ENCODE peak calls at places on chromosomes 7 and 10, in seven cellular contexts. I, K, L, N, Y, X and D are unnamed samples.
A peak's percentile ranks its signal among the peaks of the same experiment; 100 is the strongest.

GRCh38 chr7:157432541-157432956 is 95.7 kb downstream of the DNAJB6 start:
- DNase-seq in K (peak; percentile 95), I (peak; percentile 44), Y (no peak), L (peak; percentile 55), X (peak; percentile 53), N (peak; percentile 78), D (peak; percentile 31)

GRCh38 chr7:78139335-78139734 is 340.8 kb downstream of the PHTF2 start:
- DNase-seq in Y (no peak), L (peak; percentile 6), I (peak; percentile 25), K (no peak), N (no peak), X (no peak), D (peak; percentile 75)

GRCh38 chr10:80408198-80409085 is at the start of gene PRXL2A:
- DNase-seq in N (peak; percentile 92), Y (peak; percentile 78), I (peak; percentile 42), K (peak; percentile 93), X (peak; percentile 84), L (peak; percentile 21), D (no peak)

GRCh38 chr10:116752563-116752962 is 10.2 kb upstream of the HSPA12A start:
- DNase-seq in I (no peak), X (no peak), K (no peak), L (no peak), N (no peak), Y (no peak), D (no peak)

GRCh38 chr10:105138287-105138854 is 497.3 kb downstream of the SORCS3 start:
- DNase-seq in X (no peak), N (no peak), I (no peak), Y (no peak), K (no peak), L (no peak), D (no peak)

GRCh38 chr10:121437596-121437995 is 160.6 kb downstream of the FGFR2 start:
- DNase-seq in I (no peak), L (no peak), N (no peak), X (no peak), K (peak; percentile 13), Y (no peak), D (no peak)

GRCh38 chr7:131529617-131530016 is 26.8 kb downstream of the PODXL start:
- DNase-seq in X (no peak), K (no peak), L (no peak), I (no peak), N (no peak), Y (no peak), D (no peak)

GRCh38 chr7:102009628-102010027 is 192.2 kb downstream of the CUX1 start:
- DNase-seq in Y (no peak), L (peak; percentile 50), N (no peak), K (no peak), I (peak; percentile 8), X (no peak), D (peak; percentile 25)

GRCh38 chr7:101308245-101309085 is 13.1 kb downstream of the IFT22 start:
- DNase-seq in N (peak; percentile 81), L (peak; percentile 32), X (peak; percentile 75), Y (peak; percentile 39), K (peak; percentile 95), I (peak; percentile 33), D (no peak)

GRCh38 chr7:12162420-12163113 is 48.5 kb upstream of the TMEM106B start:
- DNase-seq in I (peak; percentile 72), N (peak; percentile 12), K (no peak), L (peak; percentile 58), Y (no peak), X (no peak), D (no peak)

DNA sequence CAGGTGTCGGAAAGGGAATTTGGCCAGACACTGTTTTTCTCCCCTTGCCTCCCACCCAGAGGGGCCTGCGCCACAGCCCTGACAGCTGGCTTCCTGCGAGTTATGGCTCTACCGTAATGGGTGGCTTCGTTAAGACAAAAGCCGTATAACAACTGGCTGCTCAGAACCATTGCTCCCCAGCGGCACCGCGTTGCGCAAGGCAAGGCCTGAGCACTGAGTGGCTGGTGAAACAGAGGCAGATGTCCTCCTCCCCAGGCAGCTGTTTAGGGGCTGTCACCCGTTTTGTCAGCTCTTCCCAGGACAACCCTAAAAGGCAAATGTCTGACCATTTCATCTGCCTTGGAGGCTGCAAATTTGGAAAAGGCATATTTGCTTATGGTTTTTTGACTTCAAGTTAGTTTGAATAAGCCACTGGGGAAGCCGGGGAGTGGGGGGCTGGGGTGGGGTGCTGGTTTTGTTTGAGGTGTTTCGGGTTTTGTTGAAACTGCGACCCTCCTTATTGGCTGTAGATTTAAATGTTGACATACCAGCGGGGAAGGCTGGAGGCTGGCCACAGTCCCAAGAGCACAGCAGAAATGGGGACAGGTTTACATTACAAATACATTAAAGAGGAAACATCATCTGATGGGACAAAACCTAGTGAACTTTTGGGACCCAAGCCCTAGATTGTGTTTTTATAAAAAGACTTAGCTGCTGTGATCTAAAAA is 681 bp upstream of the SPOCK2 start:
- DNase-seq in K (peak; percentile 21), Y (no peak), L (no peak), X (no peak), I (peak; percentile 8), N (no peak), D (no peak)
- H3K4me3 ChIP-seq in K (peak overlapping the region; percentile 73), Y (no peak overlapping the region), L (no peak overlapping the region), X (peak overlapping the region; percentile 67), I (no peak overlapping the region), N (no peak overlapping the region), D (no peak overlapping the region)

GRCh38 chr10:98300526-98300925 is 32.5 kb upstream of the LOXL4 start:
- DNase-seq in L (no peak), N (no peak), Y (no peak), X (no peak), I (no peak), K (no peak), D (no peak)

GRCh38 chr10:98296514-98296913 is 28.5 kb upstream of the LOXL4 start:
- DNase-seq in N (no peak), I (peak; percentile 43), L (no peak), Y (no peak), K (no peak), X (no peak), D (no peak)

GRCh38 chr10:98301664-98302319 is 33.8 kb upstream of the LOXL4 start:
- DNase-seq in K (peak; percentile 9), I (no peak), L (no peak), X (no peak), Y (no peak), N (no peak), D (no peak)

GRCh38 chr10:98295907-98296306 is 27.9 kb upstream of the LOXL4 start:
- DNase-seq in Y (no peak), X (no peak), I (peak; percentile 35), L (no peak), K (peak; percentile 35), N (no peak), D (peak; percentile 50)

DNA sequence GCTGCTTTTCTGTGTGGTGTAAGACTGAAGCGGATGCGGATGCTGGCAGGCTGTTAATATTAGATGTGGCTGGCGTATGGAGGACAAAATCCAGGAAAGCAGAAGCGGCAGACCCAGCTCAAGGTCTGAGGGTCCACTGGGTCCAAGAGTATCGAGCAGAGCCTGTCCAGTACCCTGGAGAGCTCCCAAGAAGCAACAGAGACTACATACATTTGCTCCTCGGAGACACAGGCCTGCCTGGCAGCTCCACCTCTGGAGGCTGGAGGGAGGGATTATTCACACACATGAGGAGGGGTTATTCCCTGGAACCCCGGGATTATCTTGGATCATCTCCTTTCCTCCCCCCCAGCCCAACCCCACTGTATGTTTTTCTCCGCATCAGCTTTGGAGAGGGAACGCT is 31.3 kb upstream of the LOXL4 start:
- DNase-seq in X (no peak), N (no peak), L (peak; percentile 22), Y (no peak), K (peak; percentile 74), I (no peak), D (no peak)
- TF ChIP-seq CTCF in X (no peak), N (no peak), L (no peak), Y (no peak), K (no peak), I (no peak), D (no peak)

GRCh38 chr7:15228891-15229290 is 326.3 kb upstream of the DGKB start:
- DNase-seq in N (no peak), K (no peak), Y (no peak), L (no peak), I (no peak), X (no peak), D (no peak)
- H3K4me3 ChIP-seq in N (no peak overlapping the region), K (no peak overlapping the region), Y (no peak overlapping the region), L (no peak overlapping the region), I (no peak overlapping the region), X (no peak overlapping the region), D (no peak overlapping the region)

GRCh38 chr10:129966831-129967578 is 2.9 kb upstream of the EBF3 start:
- DNase-seq in X (no peak), K (peak; percentile 76), L (no peak), N (no peak), Y (no peak), I (no peak), D (no peak)
- TF ChIP-seq CTCF in X (no peak), K (no peak), L (no peak), N (no peak), Y (no peak), I (no peak), D (no peak)

GRCh38 chr10:61627266-61627665 is 35.5 kb upstream of the CABCOCO1 start:
- DNase-seq in L (no peak), I (peak; percentile 42), Y (no peak), N (no peak), X (no peak), K (no peak), D (no peak)
- H3K4me3 ChIP-seq in L (no peak overlapping the region), I (no peak overlapping the region), Y (no peak overlapping the region), N (no peak overlapping the region), X (no peak overlapping the region), K (no peak overlapping the region), D (no peak overlapping the region)